ENCODE peak calls at places on chromosomes 3 and 15, in six cellular contexts. E, W, K, L, Q and M are unnamed samples.

GRCh38 chr3:12280333-12280732 is 8.5 kb upstream of the PPARG start:
- ATAC-seq in E (no peak), W (no peak), K (no peak), L (no peak), Q (no peak), M (no peak)

GRCh38 chr15:65818927-65819562 is 27.0 kb upstream of the DENND4A start:
- ATAC-seq in E (no peak), W (peak; percentile 89), K (peak; percentile 78), L (peak; percentile 46), Q (no peak), M (no peak)

GRCh38 chr15:44181410-44181809 is 13.7 kb downstream of the FRMD5 start:
- ATAC-seq in E (no peak), W (no peak), K (no peak), L (no peak), Q (no peak), M (no peak)

GRCh38 chr3:159624616-159625015 is 364.0 kb upstream of the IL12A start:
- ATAC-seq in E (no peak), W (no peak), K (no peak), L (no peak), Q (no peak), M (no peak)

GRCh38 chr3:78077842-78078241 is 1037.9 kb downstream of the ROBO2 start:
- ATAC-seq in E (no peak), W (no peak), K (peak; percentile 61), L (no peak), Q (no peak), M (no peak)

GRCh38 chr3:119595639-119596329 is 1.9 kb upstream of the PLA1A start:
- ATAC-seq in E (peak; percentile 62), W (peak; percentile 5), K (no peak), L (peak; percentile 55), Q (no peak), M (no peak)

GRCh38 chr3:30141178-30141581 is 465.2 kb upstream of the TGFBR2 start:
- ATAC-seq in E (no peak), W (peak; percentile 81), K (no peak), L (no peak), Q (no peak), M (no peak)

GRCh38 chr3:114892117-114892870 is 254.8 kb downstream of the ZBTB20 start:
- ATAC-seq in E (peak; percentile 47), W (no peak), K (no peak), L (no peak), Q (no peak), M (no peak)

GRCh38 chr3:116905805-116906204 is 196.2 kb downstream of the TUSC7 start:
- ATAC-seq in E (no peak), W (no peak), K (no peak), L (no peak), Q (no peak), M (no peak)

GRCh38 chr15:24858737-24859601 is 95.8 kb upstream of the SNRPN start:
- ATAC-seq in E (no peak), W (no peak), K (no peak), L (no peak), Q (no peak), M (no peak)

GRCh38 chr3:197533396-197534347 is 22.1 kb downstream of the BDH1 start:
- ATAC-seq in E (peak; percentile 41), W (peak; percentile 35), K (no peak), L (no peak), Q (no peak), M (peak; percentile 75)

GRCh38 chr3:197501879-197502620 is 53.7 kb downstream of the BDH1 start:
- ATAC-seq in E (peak; percentile 74), W (peak; percentile 66), K (peak; percentile 97), L (peak; percentile 62), Q (peak; percentile 74), M (no peak)

GRCh38 chr3:169865176-169865800 is 4.4 kb downstream of the LRRC31 start:
- ATAC-seq in E (peak; percentile 49), W (peak; percentile 40), K (peak; percentile 59), L (no peak), Q (no peak), M (no peak)

GRCh38 chr3:150169279-150169970 is 198.7 kb upstream of the PFN2 start:
- ATAC-seq in E (no peak), W (no peak), K (no peak), L (peak; percentile 75), Q (no peak), M (no peak)

GRCh38 chr15:91961357-91961756 is 107.8 kb downstream of the SLCO3A1 start:
- ATAC-seq in E (no peak), W (no peak), K (peak; percentile 74), L (no peak), Q (no peak), M (no peak)

GRCh38 chr3:100603449-100603848 is 6.0 kb upstream of the ADGRG7 start:
- ATAC-seq in E (peak; percentile 86), W (peak; percentile 58), K (peak; percentile 58), L (peak; percentile 86), Q (peak; percentile 94), M (no peak)

GRCh38 chr3:30500666-30501399 is 105.6 kb upstream of the TGFBR2 start:
- ATAC-seq in E (no peak), W (no peak), K (peak; percentile 95), L (no peak), Q (no peak), M (no peak)

GRCh38 chr15:55250951-55251350 is 38.7 kb downstream of the RAB27A start:
- ATAC-seq in E (no peak), W (peak; percentile 7), K (no peak), L (peak; percentile 9), Q (no peak), M (no peak)

GRCh38 chr3:88807471-88808090 is 299.8 kb upstream of the EPHA3 start:
- ATAC-seq in E (no peak), W (no peak), K (no peak), L (no peak), Q (no peak), M (no peak)

GRCh38 chr3:172213168-172213567 is 173.8 kb downstream of the FNDC3B start:
- ATAC-seq in E (no peak), W (peak; percentile 59), K (peak; percentile 82), L (peak; percentile 18), Q (no peak), M (no peak)

GRCh38 chr3:132378846-132379245 is 38.5 kb upstream of the DNAJC13 start:
- ATAC-seq in E (no peak), W (no peak), K (no peak), L (no peak), Q (no peak), M (no peak)

GRCh38 chr3:25837038-25837437 is 47.1 kb downstream of the OXSM start:
- ATAC-seq in E (peak; percentile 56), W (no peak), K (no peak), L (no peak), Q (no peak), M (no peak)

GRCh38 chr15:40928351-40928974 is 677 bp upstream of the DLL4 start:
- ATAC-seq in E (no peak), W (no peak), K (peak; percentile 4), L (peak; percentile 54), Q (peak; percentile 63), M (no peak)

GRCh38 chr3:157240413-157240812 is 80.5 kb upstream of the CCNL1 start:
- ATAC-seq in E (no peak), W (peak; percentile 8), K (no peak), L (no peak), Q (no peak), M (no peak)

GRCh38 chr15:60520041-60520824 is 41.3 kb upstream of the ICE2 start:
- ATAC-seq in E (no peak), W (peak; percentile 28), K (peak; percentile 80), L (peak; percentile 30), Q (peak; percentile 68), M (no peak)

GRCh38 chr15:65569728-65570127 is 39.5 kb downstream of the HACD3 start:
- ATAC-seq in E (no peak), W (no peak), K (no peak), L (no peak), Q (no peak), M (no peak)

GRCh38 chr15:82855286-82856092 is 46.1 kb downstream of the WHAMM start:
- ATAC-seq in E (no peak), W (no peak), K (no peak), L (peak; percentile 47), Q (no peak), M (no peak)

GRCh38 chr3:152636651-152637050 is 198.3 kb upstream of the P2RY1 start:
- ATAC-seq in E (no peak), W (no peak), K (no peak), L (no peak), Q (no peak), M (no peak)

GRCh38 chr15:57391537-57391936 is 15.2 kb downstream of the CGNL1 start:
- ATAC-seq in E (peak; percentile 60), W (no peak), K (no peak), L (no peak), Q (no peak), M (no peak)

GRCh38 chr3:52714335-52715302 is 8.7 kb downstream of the SPCS1 start:
- ATAC-seq in E (peak; percentile 73), W (no peak), K (no peak), L (no peak), Q (peak; percentile 74), M (no peak)

GRCh38 chr15:76181705-76182107 is 121.9 kb downstream of the TMEM266 start:
- ATAC-seq in E (no peak), W (no peak), K (peak; percentile 93), L (no peak), Q (no peak), M (no peak)

DNA sequence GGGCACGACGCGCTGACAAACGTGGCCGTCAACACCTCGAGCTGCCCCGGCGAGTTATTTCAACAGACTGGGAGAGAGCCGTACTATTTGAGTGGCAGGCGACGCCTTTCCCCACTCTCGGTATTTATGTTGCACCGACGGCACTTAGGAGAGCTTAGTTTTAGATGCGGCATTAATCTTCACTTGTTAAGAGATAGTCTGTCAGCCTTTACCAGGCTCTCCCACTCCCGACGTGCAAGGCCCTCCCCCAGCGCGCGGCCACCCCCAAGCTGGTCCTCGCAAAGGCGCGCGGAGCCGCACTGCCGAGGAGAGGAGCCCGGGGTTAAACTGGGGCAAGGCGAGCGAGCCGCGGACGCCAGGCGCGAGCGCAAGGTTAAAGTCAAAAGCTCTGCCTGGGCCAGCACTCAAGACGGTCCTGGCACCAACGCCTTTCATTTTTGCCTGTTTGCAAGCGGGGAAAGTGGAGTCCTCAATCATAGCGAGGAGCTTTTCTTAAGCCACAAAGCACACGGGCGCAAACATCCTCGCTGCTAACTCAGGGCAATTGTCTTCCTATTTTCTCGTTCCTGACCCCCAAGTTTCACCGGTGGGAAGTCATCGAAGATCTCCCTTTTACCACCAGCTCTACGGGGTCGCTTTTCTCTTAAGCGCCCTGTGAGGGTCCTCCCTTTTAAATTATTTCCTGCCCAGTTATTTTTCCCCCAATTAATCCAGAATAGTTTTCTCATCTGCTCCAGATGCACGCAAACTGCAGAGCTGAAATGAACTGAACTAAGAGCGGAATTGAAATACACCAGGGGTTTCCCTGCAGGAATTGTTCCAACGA is 86.6 kb downstream of the NR2F2 start:
- ATAC-seq in E (peak; percentile 50), W (peak; percentile 41), K (no peak), L (peak; percentile 56), Q (no peak), M (peak; percentile 54)
- H3K27me3 ChIP-seq in E (peaks cover 55% of the 10 kb centered on the region), W (no peaks in the 10 kb centered on the region), K (no peaks in the 10 kb centered on the region), L (peaks cover 29% of the 10 kb centered on the region), Q (peaks cover 74% of the 10 kb centered on the region), M (peaks cover 90% of the 10 kb centered on the region)

GRCh38 chr15:74956648-74957300 is at the start of gene RPP25:
- ATAC-seq in E (peak; percentile 84), W (peak; percentile 95), K (peak; percentile 94), L (peak; percentile 91), Q (peak; percentile 88), M (peak; percentile 90)
- TF ChIP-seq POLR2A in E (no peak), W (peak; percentile 77), K (peak; percentile 76), L (peak; percentile 70), Q (peak; percentile 84), M (no peak)

GRCh38 chr15:42138968-42139386 is 17.5 kb downstream of the PLA2G4F start:
- ATAC-seq in E (peak; percentile 65), W (no peak), K (no peak), L (no peak), Q (no peak), M (no peak)
- TF ChIP-seq POLR2AphosphoS5 in E (no peak), W (no peak), K (no peak), L (no peak), Q (no peak), M (no peak)

GRCh38 chr3:178777718-178778411 is 241.6 kb downstream of the KCNMB2 start:
- ATAC-seq in E (no peak), W (no peak), K (peak; percentile 64), L (no peak), Q (no peak), M (no peak)
- H3K27me3 ChIP-seq in E (no peaks in the 10 kb centered on the region), W (no peaks in the 10 kb centered on the region), K (no peaks in the 10 kb centered on the region), L (no peaks in the 10 kb centered on the region), Q (no peaks in the 10 kb centered on the region), M (no peaks in the 10 kb centered on the region)